ENCODE peak calls at places on chromosomes 3 and 15, in six cellular contexts. W is NCI-H510A treated with DMSO at 0.1 percent for 48 hours; F is stimulated activated CD4-positive, alpha-beta T cell treated with anti-CD3 and anti-CD28 coated beads, Interleukin-1b, Interleukin-23, amount 100 ng/mL, for 24 hours; H is NCI-H2081; K is coronary artery; T is ovary. M is an unnamed sample.

GRCh38 chr3:11510001-11510760 is 133.5 kb downstream of the VGLL4 start:
- DNase-seq in H (no peak), F (no peak), W (peak; percentile 10), T (peak; percentile 53), K (no peak), M (no peak)

GRCh38 chr3:159782724-159783421 is 205.8 kb upstream of the IL12A start:
- DNase-seq in W (peak; percentile 83), K (no peak), T (no peak), F (no peak), H (no peak), M (no peak)

GRCh38 chr3:4417449-4417848 is 49.6 kb downstream of the SUMF1 start:
- DNase-seq in T (no peak), H (no peak), W (no peak), F (no peak), K (no peak), M (no peak)

GRCh38 chr3:117165611-117166051 is 456.1 kb downstream of the TUSC7 start:
- DNase-seq in F (no peak), W (no peak), H (no peak), K (no peak), T (no peak), M (no peak)

GRCh38 chr15:41852736-41853135 is 14.1 kb downstream of the PLA2G4B start:
- DNase-seq in W (no peak), H (no peak), F (no peak), T (no peak), K (no peak), M (no peak)

GRCh38 chr15:64775551-64776401 is at the start of gene RBPMS2:
- DNase-seq in H (no peak), T (peak; percentile 58), F (no peak), W (no peak), K (no peak), M (no peak)

GRCh38 chr3:169835533-169835932 is 22.8 kb upstream of the LRRC34 start:
- DNase-seq in W (no peak), T (no peak), K (no peak), F (no peak), H (no peak), M (no peak)

GRCh38 chr15:79844221-79844620 is 52.6 kb downstream of the MTHFS start:
- DNase-seq in T (no peak), K (no peak), H (no peak), F (no peak), W (peak; percentile 15), M (no peak)

GRCh38 chr3:25292604-25293003 is 135.5 kb upstream of the RARB start:
- DNase-seq in K (no peak), W (no peak), H (no peak), F (no peak), T (no peak), M (no peak)

GRCh38 chr3:151282921-151283320 is 4.6 kb upstream of the P2RY14 start:
- DNase-seq in K (no peak), F (no peak), W (peak; percentile 79), H (peak; percentile 76), T (no peak), M (no peak)

M was measured in esophagus muscularis mucosa.